ENCODE peak calls at places on chromosomes 3 and 15, in ten cellular contexts. C is fibroblast of pulmonary artery, Z is neural crest cell, M is H9, Q is mesothelial cell of epicardium, S is AG09319, O is MCF 10A, H is B cell, W is ovary, G is cardiac muscle cell. D is an unnamed sample.

GRCh38 chr3:49997862-49998261 is 57.9 kb downstream of the RBM6 start:
- DNase-seq in C (no peak), Z (no peak), M (no peak), Q (no peak), S (no peak), O (no peak), H (no peak), W (no peak), G (no peak), D (no peak)

GRCh38 chr3:149609595-149609994 is 48.2 kb downstream of the WWTR1 start:
- DNase-seq in C (no peak), Z (no peak), M (no peak), Q (no peak), S (no peak), O (no peak), H (no peak), W (no peak), G (no peak), D (no peak)

GRCh38 chr3:146277953-146278631 is 27.2 kb upstream of the PLSCR4 start:
- DNase-seq in C (peak; percentile 98), Z (no peak), M (no peak), Q (no peak), S (peak; percentile 84), O (peak; percentile 90), H (no peak), W (no peak), G (no peak), D (no peak)

GRCh38 chr3:183178833-183179549 is 16.5 kb upstream of the LAMP3 start:
- DNase-seq in C (peak; percentile 69), Z (peak; percentile 40), M (peak; percentile 72), Q (peak; percentile 67), S (no peak), O (peak; percentile 61), H (peak; percentile 40), W (peak; percentile 62), G (peak; percentile 64), D (no peak)

GRCh38 chr3:189331002-189331418 is 159.2 kb downstream of the TPRG1 start:
- DNase-seq in C (no peak), Z (no peak), M (no peak), Q (no peak), S (no peak), O (no peak), H (no peak), W (no peak), G (no peak), D (no peak)

GRCh38 chr15:68307131-68307928 is 29.8 kb downstream of the FEM1B start:
- DNase-seq in C (no peak), Z (no peak), M (peak; percentile 29), Q (no peak), S (no peak), O (no peak), H (no peak), W (no peak), G (no peak), D (peak; percentile 64)

GRCh38 chr3:42936157-42936981 is 30.4 kb downstream of the ZNF662 start:
- DNase-seq in C (peak; percentile 61), Z (no peak), M (no peak), Q (no peak), S (no peak), O (no peak), H (no peak), W (peak; percentile 80), G (no peak), D (no peak)

GRCh38 chr15:56971571-56971970 is 53.1 kb downstream of the TCF12 start:
- DNase-seq in C (no peak), Z (no peak), M (no peak), Q (no peak), S (no peak), O (no peak), H (no peak), W (no peak), G (no peak), D (no peak)

GRCh38 chr3:52480768-52481715 is 14.1 kb upstream of the STAB1 start:
- DNase-seq in C (no peak), Z (no peak), M (peak; percentile 20), Q (no peak), S (no peak), O (no peak), H (no peak), W (peak; percentile 74), G (no peak), D (no peak)

GRCh38 chr3:187989458-187990153 is 164.4 kb upstream of the LPP start:
- DNase-seq in C (no peak), Z (peak; percentile 2), M (peak; percentile 92), Q (no peak), S (no peak), O (no peak), H (no peak), W (no peak), G (peak; percentile 48), D (no peak)

GRCh38 chr3:198079771-198080520 is 119.9 kb downstream of the LMLN start:
- DNase-seq in C (peak; percentile 10), Z (peak; percentile 20), M (peak; percentile 55), Q (no peak), S (no peak), O (peak; percentile 39), H (no peak), W (no peak), G (peak; percentile 39), D (peak; percentile 70)

GRCh38 chr3:23183731-23184130 is 19.4 kb upstream of the UBE2E2 start:
- DNase-seq in C (peak; percentile 75), Z (peak; percentile 8), M (peak; percentile 74), Q (no peak), S (no peak), O (peak; percentile 79), H (peak; percentile 22), W (no peak), G (peak; percentile 77), D (no peak)

GRCh38 chr3:37768107-37768809 is 93.4 kb upstream of the CTDSPL start:
- DNase-seq in C (peak; percentile 23), Z (no peak), M (no peak), Q (no peak), S (peak; percentile 4), O (peak; percentile 34), H (no peak), W (no peak), G (peak; percentile 63), D (no peak)

DNA sequence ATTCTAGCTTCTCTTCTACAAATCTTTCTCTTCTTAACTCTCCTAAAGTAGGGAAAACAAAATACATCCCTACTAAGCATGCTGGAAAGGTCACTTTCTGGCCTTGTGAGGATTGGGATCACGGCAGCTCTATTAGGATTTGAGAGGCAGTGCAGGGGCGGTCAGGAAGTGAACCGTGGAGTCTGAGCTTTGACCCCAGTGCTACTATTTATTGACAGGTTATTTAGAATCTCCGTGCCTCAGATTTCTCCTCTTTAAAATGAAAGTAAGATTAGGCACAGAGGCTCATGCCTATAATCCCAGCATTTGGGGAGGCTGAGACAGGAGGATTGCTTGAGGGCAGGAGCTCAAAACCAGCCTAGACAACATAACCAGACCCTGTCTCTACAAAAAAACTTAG is 42.0 kb upstream of the CHRM5 start:
- DNase-seq in C (no peak), Z (no peak), M (no peak), Q (no peak), S (no peak), O (no peak), H (no peak), W (no peak), G (no peak), D (no peak)
- TF ChIP-seq CTCF in C (no peak), Z (no peak), M (no peak), Q (no peak), S (no peak), O (no peak), H (no peak), W (no peak), G (no peak), D (no peak)

DNA sequence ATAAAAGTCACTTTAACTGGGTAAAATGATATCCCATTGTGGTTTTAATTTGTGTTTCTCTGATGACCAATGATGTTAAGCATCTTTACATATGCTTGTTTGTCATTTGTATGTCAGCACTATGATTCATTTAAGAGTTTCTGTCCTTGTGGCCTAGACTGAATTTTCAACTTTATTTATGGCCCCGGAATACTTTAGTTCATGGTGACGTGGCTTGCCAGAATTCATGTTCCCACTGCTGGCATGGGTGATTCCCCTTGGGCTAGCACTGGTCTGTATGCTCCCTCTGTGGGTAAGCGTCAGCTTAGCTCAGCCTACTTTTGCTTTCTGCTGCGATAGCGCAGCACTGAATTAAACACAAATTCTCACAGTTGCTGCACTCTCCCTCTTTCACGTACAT is 436.3 kb upstream of the SGO1 start:
- DNase-seq in C (peak; percentile 41), Z (no peak), M (no peak), Q (no peak), S (peak; percentile 23), O (no peak), H (no peak), W (no peak), G (no peak), D (no peak)
- TF ChIP-seq CTCF in C (no peak), Z (no peak), M (no peak), Q (no peak), S (no peak), O (no peak), H (no peak), W (no peak), G (no peak), D (no peak)

DNA sequence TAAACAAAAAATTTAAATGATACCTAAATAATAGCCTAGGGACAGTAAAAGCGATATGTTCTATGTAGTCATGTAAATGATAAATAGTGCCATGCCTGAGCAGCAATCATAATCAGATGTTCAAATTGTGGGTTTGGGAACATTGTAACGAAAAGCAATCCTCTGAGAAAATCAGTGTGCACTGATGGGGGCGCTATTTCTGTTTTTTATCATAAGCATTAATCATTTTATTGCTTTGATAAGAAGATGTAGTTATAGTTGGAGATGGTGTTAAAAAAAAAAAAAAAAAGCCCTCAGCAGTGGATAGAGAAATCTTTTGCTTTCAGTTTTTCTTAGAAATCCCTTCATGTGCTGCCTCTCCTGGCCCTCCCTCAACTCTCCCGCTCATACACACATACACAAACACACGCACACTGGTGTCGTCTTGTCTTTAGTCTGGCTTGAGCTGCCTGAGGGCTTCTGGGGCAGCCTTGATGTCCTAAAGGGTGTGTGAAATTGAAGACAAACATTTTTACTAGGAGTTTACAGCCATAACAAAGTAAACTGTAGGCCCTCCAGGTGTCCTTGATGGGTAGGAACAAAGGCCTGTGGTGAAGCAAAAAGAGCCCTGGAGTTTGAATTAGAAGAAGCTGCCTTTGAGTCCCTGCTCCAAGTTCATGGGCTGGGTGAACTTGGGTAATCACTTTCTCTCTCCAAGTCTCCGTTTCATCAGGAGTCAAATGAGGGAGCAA is 428.1 kb downstream of the SOX2 start:
- DNase-seq in C (no peak), Z (no peak), M (peak; percentile 73), Q (no peak), S (no peak), O (no peak), H (no peak), W (no peak), G (no peak), D (no peak)
- TF ChIP-seq CTCF in C (no peak), Z (peak; percentile 39), M (peak; percentile 63), Q (peak; percentile 56), S (no peak), O (no peak), H (no peak), W (no peak), G (no peak), D (peak; percentile 56)

DNA sequence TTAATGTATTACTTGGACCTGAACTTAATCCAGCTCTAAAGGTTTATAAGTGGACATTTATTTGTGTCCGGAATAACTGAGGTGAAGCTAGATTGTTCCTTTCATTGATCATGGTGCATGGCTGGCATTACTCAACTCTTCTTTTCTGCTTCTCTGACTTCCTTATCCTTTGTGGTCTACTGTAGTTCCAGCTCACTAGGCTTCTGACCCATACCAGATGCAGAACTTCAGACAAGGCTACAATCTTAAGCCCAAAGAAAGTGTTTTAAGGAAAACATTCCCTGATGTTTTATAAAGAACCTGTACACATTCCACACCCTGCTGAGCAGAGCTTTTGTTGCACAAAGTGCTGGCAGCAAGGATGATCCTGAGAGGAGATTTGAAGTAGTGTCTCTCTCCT is 250.8 kb upstream of the TGFBR2 start:
- DNase-seq in C (no peak), Z (no peak), M (no peak), Q (no peak), S (no peak), O (no peak), H (peak; percentile 36), W (no peak), G (no peak), D (no peak)
- TF ChIP-seq CTCF in C (no peak), Z (no peak), M (no peak), Q (no peak), S (no peak), O (no peak), H (no peak), W (no peak), G (no peak), D (no peak)

D was measured in type B pancreatic cell.